ENCODE peak calls at places on chromosomes 6 and 20, in eight cellular contexts. F is BE2C; R is HS-5; X is activated CD4-positive, alpha-beta T cell treated with anti-CD3 and anti-CD28 coated beads for 4 hours; Z is spleen; K is Caki2; J is retinal pigment epithelial cell; P is mesendoderm. Q is an unnamed sample.

GRCh38 chr6:46898011-46898410 is 23.7 kb downstream of the ADGRF5 start:
- DNase-seq in F (no peak), R (no peak), X (no peak), Z (no peak), K (peak; percentile 14), J (no peak), P (peak; percentile 59), Q (no peak)

GRCh38 chr20:23613676-23614075 is 8.0 kb upstream of the CST9 start:
- DNase-seq in F (no peak), R (no peak), X (no peak), Z (no peak), K (no peak), J (no peak), P (no peak), Q (no peak)

GRCh38 chr6:75932067-75932466 is 140.4 kb downstream of the IMPG1 start:
- DNase-seq in F (peak; percentile 59), R (no peak), X (no peak), Z (no peak), K (no peak), J (no peak), P (peak; percentile 73), Q (no peak)

GRCh38 chr6:158698876-158699440 is 49.1 kb downstream of the SYTL3 start:
- DNase-seq in F (no peak), R (no peak), X (no peak), Z (peak; percentile 58), K (no peak), J (no peak), P (no peak), Q (no peak)

GRCh38 chr6:143673638-143674037 is 4.1 kb upstream of the PHACTR2 start:
- DNase-seq in F (no peak), R (peak; percentile 68), X (no peak), Z (no peak), K (peak; percentile 23), J (peak; percentile 96), P (peak; percentile 91), Q (no peak)

GRCh38 chr6:87623248-87623647 is 33.3 kb downstream of the ORC3 start:
- DNase-seq in F (no peak), R (no peak), X (no peak), Z (no peak), K (no peak), J (peak; percentile 77), P (no peak), Q (no peak)

GRCh38 chr20:47379433-47380150 is 23.1 kb upstream of the ZMYND8 start:
- DNase-seq in F (no peak), R (no peak), X (no peak), Z (no peak), K (no peak), J (peak; percentile 72), P (no peak), Q (no peak)

GRCh38 chr20:24708411-24709295 is 239.2 kb downstream of the SYNDIG1 start:
- DNase-seq in F (no peak), R (no peak), X (no peak), Z (no peak), K (no peak), J (no peak), P (no peak), Q (no peak)

GRCh38 chr6:140684776-140685550 is 1310.5 kb upstream of the CITED2 start:
- DNase-seq in F (no peak), R (no peak), X (no peak), Z (no peak), K (no peak), J (no peak), P (no peak), Q (no peak)

GRCh38 chr6:157135691-157136090 is 187.6 kb downstream of the TMEM242 start:
- DNase-seq in F (no peak), R (no peak), X (no peak), Z (no peak), K (no peak), J (no peak), P (no peak), Q (no peak)

GRCh38 chr20:37042986-37043972 is 52.5 kb downstream of the RBL1 start:
- DNase-seq in F (no peak), R (peak; percentile 42), X (peak; percentile 17), Z (no peak), K (no peak), J (no peak), P (no peak), Q (no peak)

GRCh38 chr6:119152187-119152586 is 73.7 kb upstream of the FAM184A start:
- DNase-seq in F (peak; percentile 36), R (no peak), X (no peak), Z (no peak), K (no peak), J (no peak), P (no peak), Q (no peak)